ENCODE peak calls at places on chromosomes 4 and X, in four cellular contexts. Q is iPS-NIHi11; L is left ventricle myocardium inferior; A is activated CD8-positive, alpha-beta memory T cell treated with anti-CD3 and anti-CD28 coated beads for 48 hours. R is an unnamed sample.

GRCh38 chr4:134027931-134028330 is 173.7 kb downstream of the PABPC4L start:
- DNase-seq in Q (no peak), L (no peak), A (no peak), R (no peak)

GRCh38 chrX:2693123-2693438 is 2.0 kb downstream of the CD99 start:
- DNase-seq in Q (no peak), L (no peak), A (no peak), R (no peak)

GRCh38 chr4:185122681-185123345 is 20.3 kb upstream of the SLC25A4 start:
- DNase-seq in Q (no peak), L (no peak), A (no peak), R (no peak)

GRCh38 chr4:128571747-128572146 is 237.8 kb upstream of the JADE1 start:
- DNase-seq in Q (no peak), L (no peak), A (no peak), R (no peak)

GRCh38 chrX:1480082-1480785 is 27.5 kb upstream of the ASMTL start:
- DNase-seq in Q (no peak), L (no peak), A (no peak), R (peak; percentile 2)

GRCh38 chrX:52217494-52218160 is 32.9 kb downstream of the MAGED4 start:
- DNase-seq in Q (peak; percentile 3), L (no peak), A (no peak), R (no peak)

GRCh38 chr4:70994069-70994366 is 569 bp downstream of the DCK start:
- DNase-seq in Q (no peak), L (no peak), A (no peak), R (peak; percentile 56)

GRCh38 chr4:102535398-102536082 is 34.4 kb downstream of the NFKB1 start:
- DNase-seq in Q (no peak), L (no peak), A (no peak), R (no peak)

GRCh38 chr4:173121044-173121685 is 47.4 kb upstream of the GALNT7 start:
- DNase-seq in Q (peak; percentile 51), L (no peak), A (no peak), R (peak; percentile 79)